ENCODE peak calls at places on chromosomes 11 and 22, in four cellular contexts. One of them, this sample, is unnamed.
A peak's percentile ranks its signal among the peaks of the same experiment; 100 is the strongest.

GRCh38 chr11:6812391-6813005 is 13.0 kb upstream of the OR6A2 start:
- DNase-seq in cardiac muscle cell: peak; percentile 49
- DNase-seq in GM20000: peak; percentile 64
- DNase-seq in thoracic aorta: no peak
- DNase-seq in this sample: no peak

GRCh38 chr11:106495046-106495445 is 417.6 kb downstream of the AASDHPPT start:
- DNase-seq in cardiac muscle cell: no peak
- DNase-seq in thoracic aorta: no peak
- DNase-seq in GM20000: no peak
- DNase-seq in this sample: no peak

GRCh38 chr11:108973402-108974119 is 308.7 kb downstream of the DDX10 start:
- DNase-seq in cardiac muscle cell: no peak
- DNase-seq in thoracic aorta: no peak
- DNase-seq in GM20000: no peak
- DNase-seq in this sample: no peak

GRCh38 chr11:31863170-31863929 is 52.2 kb upstream of the PAX6 start:
- DNase-seq in cardiac muscle cell: no peak
- DNase-seq in GM20000: no peak
- DNase-seq in thoracic aorta: no peak
- DNase-seq in this sample: no peak

GRCh38 chr11:20055312-20055711 is 105.0 kb downstream of the DBX1 start:
- DNase-seq in thoracic aorta: no peak
- DNase-seq in cardiac muscle cell: no peak
- DNase-seq in GM20000: no peak
- DNase-seq in this sample: no peak

GRCh38 chr11:12552677-12553076 is 121.5 kb upstream of the TEAD1 start:
- DNase-seq in thoracic aorta: no peak
- DNase-seq in cardiac muscle cell: no peak
- DNase-seq in GM20000: no peak
- DNase-seq in this sample: no peak

GRCh38 chr11:46382644-46383403 is 1.4 kb downstream of the MDK start:
- DNase-seq in thoracic aorta: no peak
- DNase-seq in GM20000: no peak
- DNase-seq in cardiac muscle cell: peak; percentile 70
- DNase-seq in this sample: no peak

GRCh38 chr11:67996622-67997459 is 7.1 kb downstream of the UNC93B1 start:
- DNase-seq in cardiac muscle cell: peak; percentile 75
- DNase-seq in thoracic aorta: no peak
- DNase-seq in GM20000: no peak
- DNase-seq in this sample: peak; percentile 39

GRCh38 chr11:47714554-47715081 is 551 bp downstream of the AGBL2 start:
- DNase-seq in thoracic aorta: no peak
- DNase-seq in cardiac muscle cell: peak; percentile 4
- DNase-seq in GM20000: peak; percentile 17
- DNase-seq in this sample: peak; percentile 18

GRCh38 chr11:76293189-76293631 is 86.9 kb upstream of the WNT11 start:
- DNase-seq in cardiac muscle cell: no peak
- DNase-seq in thoracic aorta: no peak
- DNase-seq in GM20000: peak; percentile 41
- DNase-seq in this sample: no peak

GRCh38 chr11:109960831-109961230 is 132.4 kb upstream of the ZC3H12C start:
- DNase-seq in cardiac muscle cell: no peak
- DNase-seq in GM20000: no peak
- DNase-seq in thoracic aorta: no peak
- DNase-seq in this sample: peak; percentile 49

GRCh38 chr11:3615998-3616397 is 25.8 kb downstream of the ART5 start:
- DNase-seq in cardiac muscle cell: no peak
- DNase-seq in GM20000: no peak
- DNase-seq in thoracic aorta: no peak
- DNase-seq in this sample: no peak

GRCh38 chr11:14346303-14346702 is 12.7 kb downstream of the RRAS2 start:
- DNase-seq in GM20000: no peak
- DNase-seq in thoracic aorta: no peak
- DNase-seq in cardiac muscle cell: no peak
- DNase-seq in this sample: no peak

DNA sequence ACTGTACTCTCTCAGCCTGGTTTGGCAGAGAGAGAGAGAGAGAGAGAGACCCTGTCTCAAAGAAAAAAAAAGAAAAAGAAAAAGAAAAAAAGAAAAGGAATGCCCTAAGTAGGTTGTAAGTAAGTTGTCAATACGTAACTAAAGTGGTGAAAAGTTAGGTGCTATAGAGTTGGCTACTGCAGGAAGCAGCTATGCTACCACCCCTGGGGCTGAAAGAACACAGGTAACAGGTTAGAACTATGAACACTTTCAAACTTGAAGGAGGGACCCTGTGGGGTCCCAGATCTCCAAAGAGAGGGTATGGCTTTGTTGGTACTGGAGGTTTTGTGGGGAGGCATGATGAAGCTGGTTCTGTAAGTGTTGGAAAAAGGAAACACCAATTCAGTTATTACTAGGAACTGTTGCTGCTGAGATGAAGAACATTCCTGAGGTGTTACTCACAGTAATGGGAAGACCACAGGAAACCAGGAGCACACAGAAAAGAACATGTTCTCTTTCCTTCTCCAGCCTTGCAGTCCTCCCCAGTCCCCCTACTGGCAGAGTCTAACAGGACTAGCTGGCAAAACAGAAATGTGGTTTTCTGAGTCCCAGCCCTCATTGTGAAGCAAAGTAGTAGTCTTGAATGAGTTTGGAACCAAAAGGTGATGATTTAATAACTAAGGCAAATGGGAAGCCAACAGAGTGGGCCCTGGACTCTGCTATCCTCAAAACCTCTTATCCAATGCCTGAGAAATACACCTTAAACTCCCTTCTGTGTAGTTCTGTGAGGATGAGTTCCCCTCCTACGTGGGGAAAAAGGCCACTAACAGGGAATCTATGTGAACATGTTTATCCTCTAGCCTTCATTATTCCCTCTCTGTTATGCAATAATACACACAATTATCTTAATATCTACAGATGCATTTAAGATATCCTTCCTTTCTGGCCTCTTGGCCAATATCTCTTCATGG is 427.0 kb upstream of the DDI1 start:
- DNase-seq in thoracic aorta: no peak
- DNase-seq in cardiac muscle cell: no peak
- DNase-seq in GM20000: no peak
- DNase-seq in this sample: no peak
- TF ChIP-seq CTCF in thoracic aorta: peak; percentile 16
- TF ChIP-seq CTCF in cardiac muscle cell: peak; percentile 87
- TF ChIP-seq CTCF in GM20000: peak; percentile 5
- TF ChIP-seq CTCF in this sample: no peak

DNA sequence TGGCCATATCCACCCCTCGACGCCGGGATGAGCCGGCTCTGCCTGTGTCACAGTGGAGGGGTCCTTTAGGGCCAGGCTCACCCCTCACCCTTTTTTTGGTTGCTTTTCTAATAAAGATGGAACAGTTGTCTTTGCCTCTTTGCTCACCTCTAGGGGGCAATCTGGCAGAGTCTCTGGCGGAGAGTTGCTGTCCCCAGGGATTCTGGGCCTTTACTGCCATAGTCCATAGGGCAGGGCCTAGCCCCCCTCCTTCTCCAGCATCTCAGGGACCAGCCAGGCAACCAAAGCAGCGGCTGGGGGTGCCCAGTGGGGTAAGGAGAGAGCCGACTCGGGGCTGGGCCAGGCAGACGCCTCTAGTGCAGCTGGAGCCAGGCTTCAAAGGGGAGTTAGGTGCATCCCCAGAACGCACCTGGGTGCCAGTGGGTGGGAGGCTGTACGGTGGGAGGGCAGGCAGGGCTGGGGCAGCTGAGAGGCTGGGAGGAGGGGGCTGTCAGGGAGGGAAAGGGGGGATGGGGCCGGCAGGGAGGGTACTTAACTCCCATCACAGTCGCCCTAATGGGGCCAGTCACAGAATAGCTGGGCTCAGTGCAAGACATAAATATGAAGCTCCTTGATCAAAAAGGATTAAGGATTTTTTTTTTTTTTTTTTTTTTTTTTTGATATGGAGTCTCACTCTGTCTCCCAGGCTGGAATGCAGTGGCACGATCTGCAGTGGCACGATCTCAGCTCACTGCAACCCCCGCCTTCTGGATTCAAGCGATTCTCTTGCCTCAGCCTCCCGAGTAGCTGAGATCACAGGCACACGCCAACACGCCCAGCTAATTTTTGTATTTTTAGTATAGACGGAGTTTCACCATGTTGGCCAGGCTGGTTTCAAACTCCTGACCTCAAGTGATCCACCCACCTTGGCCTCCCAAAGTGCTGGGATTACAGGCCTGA is 2.5 kb upstream of the SUSD2 start:
- DNase-seq in thoracic aorta: no peak
- DNase-seq in GM20000: no peak
- DNase-seq in cardiac muscle cell: no peak
- DNase-seq in this sample: no peak
- TF ChIP-seq CTCF in thoracic aorta: peak; percentile 40
- TF ChIP-seq CTCF in GM20000: peak; percentile 24
- TF ChIP-seq CTCF in cardiac muscle cell: peak; percentile 42
- TF ChIP-seq CTCF in this sample: no peak

GRCh38 chr11:60344146-60344545 is 17.1 kb downstream of the MS4A6E start:
- DNase-seq in cardiac muscle cell: no peak
- DNase-seq in thoracic aorta: no peak
- DNase-seq in GM20000: no peak
- DNase-seq in this sample: no peak

GRCh38 chr11:60347084-60347797 is 20.2 kb downstream of the MS4A6E start:
- DNase-seq in GM20000: peak; percentile 16
- DNase-seq in cardiac muscle cell: no peak
- DNase-seq in thoracic aorta: no peak
- DNase-seq in this sample: no peak

GRCh38 chr11:60348116-60348515 is 21.1 kb downstream of the MS4A6E start:
- DNase-seq in thoracic aorta: no peak
- DNase-seq in GM20000: no peak
- DNase-seq in cardiac muscle cell: no peak
- DNase-seq in this sample: no peak

GRCh38 chr11:60343094-60343704 is 16.1 kb downstream of the MS4A6E start:
- DNase-seq in thoracic aorta: no peak
- DNase-seq in GM20000: no peak
- DNase-seq in cardiac muscle cell: peak; percentile 13
- DNase-seq in this sample: no peak

GRCh38 chr11:60345489-60345888 is 18.4 kb downstream of the MS4A6E start:
- DNase-seq in GM20000: peak; percentile 19
- DNase-seq in thoracic aorta: no peak
- DNase-seq in cardiac muscle cell: peak; percentile 57
- DNase-seq in this sample: no peak
- TF ChIP-seq CTCF in GM20000: peak; percentile 67
- TF ChIP-seq CTCF in thoracic aorta: no peak
- TF ChIP-seq CTCF in cardiac muscle cell: peak; percentile 28
- TF ChIP-seq CTCF in this sample: no peak

DNA sequence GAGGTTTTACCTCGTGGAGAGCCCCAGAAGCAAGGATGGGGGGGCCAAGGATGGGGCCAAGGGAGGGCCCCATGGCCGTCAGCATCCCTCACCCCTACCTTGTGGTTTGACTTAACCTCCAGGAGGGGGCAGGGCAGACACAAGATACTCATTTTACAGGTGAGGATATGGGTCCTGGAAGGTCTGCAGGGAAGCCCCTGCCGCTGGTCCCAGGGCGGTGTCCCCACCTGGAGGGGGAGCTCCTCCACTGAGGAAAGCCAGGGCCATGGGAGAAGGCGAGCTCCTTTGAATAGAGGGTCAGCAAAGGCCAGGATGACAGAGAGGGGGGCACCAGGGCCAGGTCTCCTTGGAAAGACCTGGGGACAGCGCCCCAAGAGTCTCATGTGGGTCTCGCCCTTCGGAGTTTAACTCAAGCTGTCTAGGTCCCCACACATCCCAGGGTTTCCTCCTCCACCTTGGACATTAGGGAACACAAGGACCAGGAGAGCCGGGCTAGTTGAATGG is 5.9 kb upstream of the ADORA2A start:
- DNase-seq in GM20000: peak; percentile 77
- DNase-seq in thoracic aorta: no peak
- DNase-seq in cardiac muscle cell: no peak
- DNase-seq in this sample: no peak
- TF ChIP-seq CTCF in GM20000: peak; percentile 11
- TF ChIP-seq CTCF in thoracic aorta: no peak
- TF ChIP-seq CTCF in cardiac muscle cell: peak; percentile 23
- TF ChIP-seq CTCF in this sample: no peak

GRCh38 chr11:69707156-69707555 is 3.3 kb upstream of the FGF19 start:
- DNase-seq in cardiac muscle cell: no peak
- DNase-seq in GM20000: peak; percentile 58
- DNase-seq in thoracic aorta: no peak
- DNase-seq in this sample: no peak

GRCh38 chr11:69705901-69706787 is 2.3 kb upstream of the FGF19 start:
- DNase-seq in cardiac muscle cell: no peak
- DNase-seq in GM20000: no peak
- DNase-seq in thoracic aorta: no peak
- DNase-seq in this sample: no peak

GRCh38 chr11:69705246-69705856 is 1.5 kb upstream of the FGF19 start:
- DNase-seq in GM20000: no peak
- DNase-seq in thoracic aorta: no peak
- DNase-seq in cardiac muscle cell: no peak
- DNase-seq in this sample: no peak

GRCh38 chr11:69711824-69712801 is 8.3 kb upstream of the FGF19 start:
- DNase-seq in cardiac muscle cell: no peak
- DNase-seq in thoracic aorta: no peak
- DNase-seq in GM20000: no peak
- DNase-seq in this sample: no peak

DNA sequence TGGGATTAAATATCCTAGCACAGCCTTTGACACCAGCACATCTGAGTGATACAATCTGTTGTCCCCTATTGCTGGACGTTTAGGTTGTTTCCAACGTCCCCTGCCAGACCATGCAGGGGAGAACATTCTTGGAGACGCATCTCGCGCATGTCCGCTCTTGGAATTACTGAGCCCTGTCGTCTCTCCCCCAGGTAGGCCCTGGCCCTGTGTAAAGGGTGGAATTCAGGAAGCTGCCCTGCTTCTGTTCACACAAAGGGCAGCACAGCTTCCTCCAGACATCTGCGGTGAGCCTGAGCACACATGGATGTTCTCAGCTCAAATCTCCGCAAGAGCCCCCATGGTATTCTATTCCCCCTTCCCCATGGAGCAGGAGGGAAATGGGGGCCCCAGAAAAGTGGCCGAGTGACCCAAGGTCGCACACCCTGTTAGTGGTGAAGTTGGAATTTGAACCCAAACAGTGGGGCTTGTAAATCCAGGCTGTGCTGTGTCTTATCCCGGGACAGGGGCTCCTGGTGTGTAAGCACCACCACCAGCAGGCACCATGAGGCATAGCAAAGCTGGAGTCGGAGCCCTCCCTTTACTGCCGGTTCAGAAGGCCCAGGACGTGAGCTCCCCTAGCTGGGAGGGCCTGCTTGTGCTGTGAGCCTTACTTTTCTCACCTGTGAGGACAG is 5.0 kb upstream of the FGF19 start:
- DNase-seq in GM20000: no peak
- DNase-seq in cardiac muscle cell: peak; percentile 42
- DNase-seq in thoracic aorta: no peak
- DNase-seq in this sample: no peak
- TF ChIP-seq CTCF in GM20000: no peak
- TF ChIP-seq CTCF in cardiac muscle cell: no peak
- TF ChIP-seq CTCF in thoracic aorta: no peak
- TF ChIP-seq CTCF in this sample: no peak

GRCh38 chr11:123594188-123594901 is 60.1 kb downstream of the SCN3B start:
- DNase-seq in thoracic aorta: no peak
- DNase-seq in GM20000: no peak
- DNase-seq in cardiac muscle cell: peak; percentile 42
- DNase-seq in this sample: no peak

GRCh38 chr11:123594921-123595320 is 59.5 kb downstream of the SCN3B start:
- DNase-seq in cardiac muscle cell: no peak
- DNase-seq in thoracic aorta: no peak
- DNase-seq in GM20000: no peak
- DNase-seq in this sample: no peak

GRCh38 chr11:123601737-123602136 is 52.7 kb downstream of the SCN3B start:
- DNase-seq in GM20000: no peak
- DNase-seq in cardiac muscle cell: no peak
- DNase-seq in thoracic aorta: no peak
- DNase-seq in this sample: no peak

GRCh38 chr11:123601136-123601535 is 53.3 kb downstream of the SCN3B start:
- DNase-seq in GM20000: no peak
- DNase-seq in cardiac muscle cell: no peak
- DNase-seq in thoracic aorta: no peak
- DNase-seq in this sample: no peak

GRCh38 chr11:123597859-123598258 is 56.6 kb downstream of the SCN3B start:
- DNase-seq in thoracic aorta: no peak
- DNase-seq in cardiac muscle cell: no peak
- DNase-seq in GM20000: no peak
- DNase-seq in this sample: no peak
- TF ChIP-seq CTCF in thoracic aorta: no peak
- TF ChIP-seq CTCF in cardiac muscle cell: no peak
- TF ChIP-seq CTCF in GM20000: no peak
- TF ChIP-seq CTCF in this sample: no peak